ENCODE peak calls at places on chromosomes 4 and X, in seven cellular contexts. R, K, D, A, F, J and T are unnamed samples.

GRCh38 chr4:139740121-139740520 is 74.5 kb downstream of the MGST2 start:
- DNase-seq in R (no peak), K (no peak), D (no peak), A (peak), F (peak), J (no peak), T (no peak)

GRCh38 chrX:123291623-123292022 is 107.5 kb downstream of the GRIA3 start:
- DNase-seq in R (no peak), K (no peak), D (no peak), A (no peak), F (no peak), J (no peak), T (no peak)

GRCh38 chrX:108437789-108438623 is at the start of gene COL4A6:
- DNase-seq in R (no peak), K (peak), D (peak), A (no peak), F (peak), J (peak), T (peak)

GRCh38 chrX:112654871-112655270 is 24.9 kb downstream of the LHFPL1 start:
- DNase-seq in R (peak), K (no peak), D (no peak), A (no peak), F (no peak), J (peak), T (no peak)

GRCh38 chrX:153643431-153644351 is 3.3 kb upstream of the DUSP9 start:
- DNase-seq in R (no peak), K (no peak), D (peak), A (peak), F (no peak), J (peak), T (no peak)

GRCh38 chrX:45851434-45851991 is 650.8 kb upstream of the DIPK2B start:
- DNase-seq in R (no peak), K (peak), D (peak), A (peak), F (peak), J (peak), T (no peak)

GRCh38 chr4:180751009-180751408 is 1492.2 kb upstream of the TENM3 start:
- DNase-seq in R (peak), K (no peak), D (no peak), A (no peak), F (no peak), J (peak), T (no peak)

GRCh38 chrX:6891404-6891803 is 256.1 kb upstream of the STS start:
- DNase-seq in R (no peak), K (no peak), D (no peak), A (no peak), F (no peak), J (no peak), T (no peak)

GRCh38 chrX:130028196-130028595 is 45.8 kb downstream of the BCORL1 start:
- DNase-seq in R (peak), K (peak), D (no peak), A (peak), F (peak), J (peak), T (no peak)

GRCh38 chrX:96763608-96764007 is 79.0 kb downstream of the DIAPH2 start:
- DNase-seq in R (no peak), K (peak), D (no peak), A (no peak), F (no peak), J (no peak), T (no peak)

GRCh38 chr4:153458969-153459368 is 7.2 kb upstream of the TMEM131L start:
- DNase-seq in R (no peak), K (no peak), D (no peak), A (no peak), F (no peak), J (no peak), T (no peak)

GRCh38 chr4:53716011-53716410 is 124.7 kb upstream of the LNX1 start:
- DNase-seq in R (peak), K (no peak), D (no peak), A (no peak), F (no peak), J (peak), T (no peak)

GRCh38 chr4:67122029-67122428 is 423.3 kb downstream of the CENPC start:
- DNase-seq in R (no peak), K (peak), D (no peak), A (peak), F (no peak), J (peak), T (no peak)

GRCh38 chr4:10552591-10553280 is 95.5 kb upstream of the ZNF518B start:
- DNase-seq in R (no peak), K (no peak), D (no peak), A (no peak), F (no peak), J (no peak), T (no peak)

GRCh38 chrX:72060196-72060974 is 71.3 kb downstream of the RTL5 start:
- DNase-seq in R (peak), K (peak), D (peak), A (no peak), F (peak), J (no peak), T (peak)

GRCh38 chrX:97766496-97767095 is 882.9 kb downstream of the RPA4 start:
- DNase-seq in R (no peak), K (peak), D (no peak), A (no peak), F (no peak), J (no peak), T (no peak)

GRCh38 chr4:112076919-112077608 is 68.2 kb upstream of the FAM241A start:
- DNase-seq in R (no peak), K (no peak), D (no peak), A (no peak), F (no peak), J (no peak), T (no peak)

GRCh38 chrX:40103565-40104323 is 6.0 kb upstream of the BCOR start:
- DNase-seq in R (no peak), K (peak), D (no peak), A (no peak), F (no peak), J (peak), T (no peak)

GRCh38 chrX:41802958-41803357 is 79.0 kb downstream of the GPR82 start:
- DNase-seq in R (no peak), K (peak), D (peak), A (no peak), F (no peak), J (no peak), T (no peak)

GRCh38 chrX:107549504-107549903 is 78.8 kb upstream of the PRPS1 start:
- DNase-seq in R (no peak), K (peak), D (no peak), A (peak), F (no peak), J (no peak), T (no peak)

GRCh38 chr4:663046-663437 is 11.0 kb downstream of the ATP5ME start:
- DNase-seq in R (no peak), K (no peak), D (no peak), A (no peak), F (no peak), J (no peak), T (no peak)

GRCh38 chr4:122814426-122814825 is 12.2 kb upstream of the FGF2 start:
- DNase-seq in R (no peak), K (no peak), D (no peak), A (no peak), F (no peak), J (no peak), T (no peak)

GRCh38 chrX:24485976-24486680 is 21.0 kb downstream of the PDK3 start:
- DNase-seq in R (no peak), K (no peak), D (no peak), A (no peak), F (no peak), J (no peak), T (no peak)

GRCh38 chr4:151631349-151631748 is 129.5 kb downstream of the GATB start:
- DNase-seq in R (no peak), K (no peak), D (no peak), A (no peak), F (no peak), J (no peak), T (no peak)

GRCh38 chrX:136168929-136169735 is 21.8 kb downstream of the FHL1 start:
- DNase-seq in R (peak), K (peak), D (peak), A (peak), F (peak), J (peak), T (peak)

GRCh38 chr4:38859501-38859900 is 2.9 kb upstream of the TLR6 start:
- DNase-seq in R (no peak), K (no peak), D (no peak), A (no peak), F (no peak), J (no peak), T (no peak)

GRCh38 chrX:14913241-14913640 is 40.0 kb downstream of the MOSPD2 start:
- DNase-seq in R (peak), K (no peak), D (no peak), A (no peak), F (no peak), J (no peak), T (no peak)

GRCh38 chr4:23861897-23862296 is 27.9 kb downstream of the PPARGC1A start:
- DNase-seq in R (no peak), K (no peak), D (no peak), A (no peak), F (no peak), J (peak), T (no peak)

GRCh38 chr4:86296865-86297264 is 63.0 kb downstream of the MAPK10 start:
- DNase-seq in R (no peak), K (no peak), D (no peak), A (no peak), F (no peak), J (no peak), T (no peak)

GRCh38 chr4:72900952-72901351 is 168.6 kb downstream of the COX18 start:
- DNase-seq in R (peak), K (peak), D (no peak), A (peak), F (no peak), J (no peak), T (no peak)

GRCh38 chr4:8409271-8410065 is 31.1 kb downstream of the ACOX3 start:
- DNase-seq in R (no peak), K (no peak), D (no peak), A (peak), F (no peak), J (no peak), T (no peak)

GRCh38 chr4:116016201-116016600 is 902.8 kb upstream of the NDST4 start:
- DNase-seq in R (peak), K (no peak), D (no peak), A (peak), F (no peak), J (peak), T (no peak)

GRCh38 chr4:17068396-17068795 is 170.0 kb upstream of the LDB2 start:
- DNase-seq in R (peak), K (no peak), D (no peak), A (no peak), F (no peak), J (peak), T (no peak)

GRCh38 chr4:128225148-128225547 is 62.5 kb downstream of the PGRMC2 start:
- DNase-seq in R (peak), K (no peak), D (no peak), A (peak), F (no peak), J (peak), T (no peak)

GRCh38 chr4:154406022-154406835 is 85.4 kb downstream of the DCHS2 start:
- DNase-seq in R (no peak), K (no peak), D (no peak), A (no peak), F (no peak), J (no peak), T (no peak)

GRCh38 chr4:127936974-127937373 is 28.0 kb downstream of the MFSD8 start:
- DNase-seq in R (peak), K (no peak), D (no peak), A (no peak), F (no peak), J (peak), T (no peak)

GRCh38 chrX:72048515-72049455 is 82.9 kb downstream of the RTL5 start:
- DNase-seq in R (no peak), K (no peak), D (no peak), A (no peak), F (no peak), J (no peak), T (no peak)

GRCh38 chrX:95718746-95719145 is 965.9 kb upstream of the DIAPH2 start:
- DNase-seq in R (no peak), K (no peak), D (no peak), A (peak), F (no peak), J (no peak), T (no peak)

GRCh38 chrX:140572724-140573123 is 67.9 kb upstream of the SOX3 start:
- DNase-seq in R (peak), K (peak), D (peak), A (peak), F (peak), J (peak), T (peak)

GRCh38 chr4:151215295-151215694 is 61.7 kb upstream of the PRSS48 start:
- DNase-seq in R (no peak), K (no peak), D (no peak), A (peak), F (no peak), J (no peak), T (no peak)

GRCh38 chr4:141849778-141850177 is 213.4 kb downstream of the IL15 start:
- DNase-seq in R (no peak), K (no peak), D (no peak), A (no peak), F (no peak), J (no peak), T (no peak)

GRCh38 chr4:141845901-141846300 is 209.5 kb downstream of the IL15 start:
- DNase-seq in R (no peak), K (no peak), D (no peak), A (no peak), F (no peak), J (no peak), T (no peak)

GRCh38 chr4:141853091-141853734 is 216.8 kb downstream of the IL15 start:
- DNase-seq in R (no peak), K (no peak), D (no peak), A (no peak), F (no peak), J (no peak), T (no peak)

GRCh38 chr4:141849367-141849766 is 213.0 kb downstream of the IL15 start:
- DNase-seq in R (no peak), K (no peak), D (no peak), A (no peak), F (no peak), J (no peak), T (no peak)

GRCh38 chr4:141851246-141851891 is 215.0 kb downstream of the IL15 start:
- DNase-seq in R (peak), K (no peak), D (no peak), A (no peak), F (no peak), J (no peak), T (no peak)
- H3K23ac ChIP-seq in R (no peak), K (no peak), D (no peak), A (no peak), F (no peak), J (no peak), T (no peak)

GRCh38 chrX:68872171-68872570 is 43.4 kb downstream of the EFNB1 start:
- DNase-seq in R (no peak), K (no peak), D (no peak), A (no peak), F (no peak), J (no peak), T (no peak)
- H3K23ac ChIP-seq in R (no peak), K (no peak), D (no peak), A (no peak), F (no peak), J (no peak), T (no peak)

DNA sequence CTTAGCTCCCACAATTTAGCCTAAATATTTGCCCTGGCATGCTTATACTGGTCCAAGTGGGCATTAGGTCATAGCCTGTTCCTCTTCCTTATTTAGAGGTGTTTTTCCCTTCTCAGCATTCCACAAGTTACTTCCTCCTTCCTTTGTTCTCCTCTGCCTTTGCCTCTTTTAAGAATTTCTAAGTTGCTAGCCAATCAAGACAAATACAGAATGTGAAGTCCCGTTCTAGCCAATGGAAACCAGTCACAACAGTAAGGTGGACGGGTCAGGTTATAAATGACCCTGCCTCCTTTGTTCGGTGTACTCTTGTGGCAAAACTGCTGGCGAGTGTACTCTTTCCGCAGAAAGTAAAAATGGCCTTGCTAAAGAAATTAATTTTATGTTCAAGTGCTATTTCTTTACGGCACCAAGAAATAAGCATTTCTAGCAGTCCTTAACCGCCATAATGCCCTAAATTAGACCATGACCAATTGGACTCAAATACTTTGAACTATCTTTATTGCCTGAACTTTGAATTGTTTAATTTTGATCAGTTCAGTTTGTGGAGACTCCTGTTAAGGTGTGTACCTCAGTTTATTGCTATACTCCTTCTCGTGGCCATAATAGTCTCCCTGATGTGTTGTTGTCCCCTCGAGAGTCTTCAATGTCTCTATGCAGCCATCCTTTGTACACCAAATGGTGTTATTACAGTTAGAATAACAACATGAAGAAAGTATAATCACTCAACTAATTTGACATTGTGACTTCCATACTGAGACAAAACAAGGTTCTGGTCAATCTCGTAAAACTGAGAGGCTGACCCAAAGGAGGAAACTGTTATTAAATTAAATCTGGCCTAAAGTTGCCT is 1.6 kb upstream of the HADH start:
- DNase-seq in R (no peak), K (peak), D (no peak), A (no peak), F (no peak), J (no peak), T (no peak)
- H3K23ac ChIP-seq in R (no peak), K (no peak), D (no peak), A (no peak), F (no peak), J (no peak), T (no peak)

GRCh38 chrX:49061490-49061889 is 2.7 kb downstream of the CCDC120 start:
- DNase-seq in R (no peak), K (no peak), D (no peak), A (no peak), F (no peak), J (no peak), T (no peak)

GRCh38 chrX:49058794-49059193 is at the start of gene CCDC120:
- DNase-seq in R (no peak), K (peak), D (peak), A (peak), F (no peak), J (no peak), T (no peak)

GRCh38 chrX:49060914-49061313 is 2.1 kb downstream of the CCDC120 start:
- DNase-seq in R (no peak), K (no peak), D (no peak), A (no peak), F (no peak), J (no peak), T (no peak)

GRCh38 chrX:49061916-49062315 is 3.1 kb downstream of the CCDC120 start:
- DNase-seq in R (no peak), K (no peak), D (no peak), A (no peak), F (no peak), J (no peak), T (no peak)

DNA sequence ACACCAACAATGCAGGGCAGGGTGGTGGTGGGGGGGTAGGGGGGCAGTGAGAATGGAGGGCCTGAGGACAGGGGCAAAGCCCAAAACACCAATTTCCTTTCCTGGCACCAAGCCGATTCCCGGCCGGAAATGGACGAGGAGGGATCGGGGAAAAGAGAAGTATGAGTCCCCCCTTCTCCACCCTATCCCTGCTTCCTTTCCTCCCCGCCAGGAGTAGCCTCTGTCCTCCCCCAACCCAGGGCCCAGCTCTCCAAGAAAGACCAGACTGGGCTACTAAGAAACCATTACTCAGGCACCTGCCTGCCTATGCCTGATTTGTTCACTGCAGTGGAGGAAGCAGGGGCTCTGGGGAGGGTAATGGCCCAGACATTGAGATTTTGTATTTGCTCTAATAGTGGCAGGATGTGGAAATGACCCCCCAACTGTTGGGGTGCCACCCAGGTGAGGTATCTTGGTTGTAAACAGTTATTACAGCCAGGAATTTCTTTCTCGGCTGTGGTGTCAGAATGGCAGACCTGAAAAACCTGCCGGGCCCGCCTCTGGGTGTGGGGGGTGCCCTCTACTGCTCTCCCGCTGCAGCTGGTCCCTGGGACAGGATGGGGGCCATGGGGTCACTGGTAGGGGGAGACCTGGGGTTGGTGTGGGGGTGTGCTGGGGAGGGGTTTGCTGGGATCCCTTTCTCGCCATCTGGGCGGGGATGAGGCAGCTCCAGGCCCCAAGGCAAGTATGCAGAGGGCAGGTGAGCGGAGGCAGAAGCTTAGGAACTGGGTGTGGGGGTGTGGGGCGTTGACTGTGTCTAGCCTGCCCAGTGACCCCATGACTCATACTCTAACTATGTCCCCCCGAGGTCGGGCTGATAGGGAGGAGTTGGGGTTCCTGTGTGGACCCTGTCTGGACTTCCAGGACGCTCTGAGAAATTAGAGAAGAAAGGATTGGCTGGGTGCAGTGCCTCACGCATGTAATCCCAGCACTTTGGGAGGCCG is 701 bp downstream of the CCDC120 start:
- DNase-seq in R (no peak), K (no peak), D (no peak), A (peak), F (no peak), J (no peak), T (no peak)
- H3K23ac ChIP-seq in R (no peak), K (no peak), D (no peak), A (no peak), F (no peak), J (no peak), T (no peak)

GRCh38 chrX:10259716-10260115 is 102.9 kb downstream of the CLCN4 start:
- DNase-seq in R (peak), K (no peak), D (no peak), A (peak), F (no peak), J (no peak), T (no peak)
- H3K23ac ChIP-seq in R (no peak), K (no peak), D (no peak), A (no peak), F (no peak), J (no peak), T (no peak)

DNA sequence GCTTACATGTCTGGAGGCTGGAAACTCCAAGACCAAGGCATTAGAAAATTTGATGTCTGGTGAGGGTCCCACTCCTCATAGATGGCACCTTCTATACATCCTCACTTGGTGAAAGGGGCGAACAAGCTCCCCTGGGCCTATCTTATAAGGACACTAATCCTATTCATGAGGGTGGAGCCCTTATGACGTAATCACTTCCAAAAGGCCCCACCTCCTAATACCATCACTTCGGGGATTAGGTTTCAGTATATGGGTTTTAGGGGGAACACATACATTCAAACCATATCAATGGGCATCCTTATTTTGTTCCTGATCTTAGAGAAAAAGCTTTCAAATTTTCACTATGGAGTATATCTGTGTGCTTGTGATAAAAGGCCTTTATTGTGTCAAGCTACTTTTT is 39.0 kb upstream of the ALG13 start:
- DNase-seq in R (no peak), K (no peak), D (no peak), A (no peak), F (no peak), J (no peak), T (no peak)
- H3K23ac ChIP-seq in R (no peak), K (no peak), D (no peak), A (no peak), F (no peak), J (no peak), T (no peak)